ENCODE peak calls at places on chromosome 20, in five cellular contexts. A, K, V, T and R are unnamed samples.

GRCh38 chr20:7264137-7264536 is 496.7 kb downstream of the BMP2 start:
- DNase-seq in A (no peak), K (no peak), V (no peak), T (no peak), R (no peak)

GRCh38 chr20:53723045-53723444 is 129.4 kb upstream of the ZNF217 start:
- DNase-seq in A (no peak), K (no peak), V (no peak), T (no peak), R (no peak)

GRCh38 chr20:62918830-62919229 is 7.5 kb downstream of the DIDO1 start:
- DNase-seq in A (no peak), K (no peak), V (no peak), T (peak; percentile 83), R (no peak)

GRCh38 chr20:45097485-45098095 is 3.3 kb downstream of the KCNS1 start:
- DNase-seq in A (no peak), K (no peak), V (no peak), T (peak; percentile 75), R (peak; percentile 52)

GRCh38 chr20:17107127-17107526 is 119.7 kb upstream of the PCSK2 start:
- DNase-seq in A (no peak), K (no peak), V (no peak), T (no peak), R (no peak)

GRCh38 chr20:22691369-22692118 is 107.2 kb upstream of the FOXA2 start:
- DNase-seq in A (peak; percentile 70), K (peak; percentile 91), V (peak; percentile 74), T (peak; percentile 61), R (peak; percentile 64)

GRCh38 chr20:58010666-58011065 is 217.8 kb downstream of the ANKRD60 start:
- DNase-seq in A (no peak), K (peak; percentile 37), V (no peak), T (no peak), R (no peak)

GRCh38 chr20:57795347-57795697 is 85.5 kb upstream of the PMEPA1 start:
- DNase-seq in A (no peak), K (no peak), V (no peak), T (no peak), R (peak; percentile 11)

GRCh38 chr20:51712501-51713212 is 55.5 kb downstream of the ATP9A start:
- DNase-seq in A (peak; percentile 30), K (peak; percentile 82), V (no peak), T (no peak), R (peak; percentile 30)

GRCh38 chr20:14197097-14197496 is 140.3 kb downstream of the FLRT3 start:
- DNase-seq in A (peak; percentile 25), K (no peak), V (no peak), T (no peak), R (peak; percentile 26)

GRCh38 chr20:52192296-52193007 is 873 bp upstream of the ZFP64 start:
- DNase-seq in A (peak; percentile 44), K (peak; percentile 89), V (no peak), T (peak; percentile 50), R (no peak)

GRCh38 chr20:17958326-17959256 is 10.0 kb downstream of the SNX5 start:
- DNase-seq in A (peak; percentile 28), K (no peak), V (no peak), T (no peak), R (peak; percentile 45)

GRCh38 chr20:47970282-47970903 is 185.1 kb upstream of the SULF2 start:
- DNase-seq in A (no peak), K (no peak), V (no peak), T (no peak), R (peak; percentile 35)

GRCh38 chr20:63114693-63115069 is 101.2 kb downstream of the YTHDF1 start:
- DNase-seq in A (no peak), K (no peak), V (no peak), T (no peak), R (no peak)